ENCODE peak calls at places on chromosomes 3 and 15, in five cellular contexts. C is CD8-positive, alpha-beta memory T cell; Q is tibial nerve; N is right cardiac atrium; U is GM23248. S is an unnamed sample. For H3K9me3, the result is how much of the 10 kb centered on the place peaks cover.

GRCh38 chr3:26932752-26933151 is 310.2 kb downstream of the LRRC3B start:
- DNase-seq in C (no peak), U (no peak), N (no peak), Q (no peak), S (no peak)

GRCh38 chr15:38283010-38283409 is 30.4 kb downstream of the SPRED1 start:
- DNase-seq in U (no peak), C (no peak), Q (no peak), N (no peak), S (no peak)

GRCh38 chr15:59791646-59792208 is 102.6 kb upstream of the BNIP2 start:
- DNase-seq in U (no peak), N (no peak), Q (no peak), C (no peak), S (no peak)

GRCh38 chr3:133896002-133896761 is 500 bp upstream of the RAB6B start:
- DNase-seq in C (no peak), Q (no peak), N (no peak), U (peak), S (no peak)

GRCh38 chr3:13111874-13112520 is 38.8 kb upstream of the IQSEC1 start:
- DNase-seq in C (peak), U (no peak), Q (no peak), N (peak), S (no peak)

GRCh38 chr3:70982274-70982673 is 601.3 kb downstream of the FOXP1 start:
- DNase-seq in C (no peak), Q (no peak), U (peak), N (no peak), S (no peak)

GRCh38 chr3:11060500-11061251 is 68.1 kb downstream of the SLC6A1 start:
- DNase-seq in C (no peak), Q (peak), U (peak), N (peak), S (no peak)

GRCh38 chr3:72829701-72830100 is 18.5 kb downstream of the SHQ1 start:
- DNase-seq in Q (no peak), N (no peak), U (peak), C (no peak), S (no peak)

GRCh38 chr3:183252973-183253363 is at the start of gene B3GNT5:
- DNase-seq in N (peak), Q (no peak), C (no peak), U (no peak), S (no peak)

GRCh38 chr3:38131621-38132369 is 5.1 kb downstream of the ACAA1 start:
- DNase-seq in C (no peak), U (peak), N (peak), Q (no peak), S (no peak)

GRCh38 chr15:83904107-83904720 is 250.3 kb downstream of the ADAMTSL3 start:
- DNase-seq in N (no peak), Q (no peak), C (no peak), U (peak), S (no peak)

GRCh38 chr15:101675796-101676582 is 23.8 kb upstream of the TM2D3 start:
- DNase-seq in Q (no peak), N (no peak), U (peak), C (no peak), S (no peak)

GRCh38 chr15:66071621-66072295 is 181.8 kb downstream of the MEGF11 start:
- DNase-seq in C (no peak), Q (no peak), U (peak), N (no peak), S (no peak)

DNA sequence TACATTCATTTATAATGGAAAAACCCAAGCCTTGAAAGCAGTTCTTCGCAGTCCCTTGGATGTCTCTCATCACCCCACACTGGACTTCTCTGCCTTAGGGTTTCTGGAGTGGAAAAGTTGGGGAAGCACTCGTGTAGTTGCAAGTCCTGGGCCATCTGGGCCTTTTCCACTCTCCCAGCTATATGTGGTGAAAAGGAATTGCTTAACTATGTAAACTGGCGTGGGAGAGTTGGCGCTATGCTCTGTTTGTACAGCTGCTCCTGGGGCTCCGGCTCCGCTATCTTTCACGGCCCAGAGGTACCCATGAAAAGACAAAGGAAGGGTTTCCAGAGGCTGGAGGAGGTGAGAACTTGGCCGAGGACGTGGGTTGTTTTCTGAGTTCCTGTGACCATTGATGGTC is 81.1 kb upstream of the MYZAP start:
- DNase-seq in C (no peak), Q (no peak), N (peak), U (no peak), S (no peak)
- H3K27ac ChIP-seq in C (no peak), Q (no peak), N (no peak), U (no peak), S (no peak)

GRCh38 chr15:34851007-34851406 is 55.7 kb upstream of the ACTC1 start:
- DNase-seq in U (no peak), C (no peak), N (no peak), Q (no peak), S (no peak)

GRCh38 chr15:34855893-34856292 is 60.5 kb upstream of the ACTC1 start:
- DNase-seq in N (no peak), Q (no peak), C (no peak), U (peak), S (no peak)

GRCh38 chr15:34853001-34853758 is 57.8 kb upstream of the ACTC1 start:
- DNase-seq in Q (no peak), N (no peak), U (peak), C (no peak), S (no peak)

GRCh38 chr15:34851751-34852150 is 56.4 kb upstream of the ACTC1 start:
- DNase-seq in U (no peak), N (no peak), Q (no peak), C (no peak), S (no peak)

DNA sequence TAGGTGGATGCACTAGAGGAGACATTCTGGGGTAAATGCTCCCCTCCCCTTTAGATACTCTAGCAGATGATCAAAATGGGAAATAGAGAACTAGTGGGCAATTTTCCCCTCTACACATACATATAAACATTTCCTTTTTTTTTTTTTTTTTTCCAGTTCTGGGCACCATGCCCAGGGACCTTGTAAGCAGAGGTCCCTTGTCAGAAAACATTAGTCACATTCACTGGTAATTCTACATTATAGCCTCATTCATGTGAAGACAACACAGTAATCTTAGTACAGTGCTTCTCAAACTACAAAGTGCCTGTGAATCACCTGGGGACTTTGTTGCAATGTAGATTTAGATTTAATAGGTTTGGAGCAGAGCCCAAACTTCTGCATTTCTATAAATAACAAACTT is 60.0 kb upstream of the ACTC1 start:
- DNase-seq in N (no peak), C (no peak), Q (no peak), U (peak), S (no peak)
- H3K9me3 ChIP-seq in N (under half), C (under half), Q (under half), U (under half), S (under half)

DNA sequence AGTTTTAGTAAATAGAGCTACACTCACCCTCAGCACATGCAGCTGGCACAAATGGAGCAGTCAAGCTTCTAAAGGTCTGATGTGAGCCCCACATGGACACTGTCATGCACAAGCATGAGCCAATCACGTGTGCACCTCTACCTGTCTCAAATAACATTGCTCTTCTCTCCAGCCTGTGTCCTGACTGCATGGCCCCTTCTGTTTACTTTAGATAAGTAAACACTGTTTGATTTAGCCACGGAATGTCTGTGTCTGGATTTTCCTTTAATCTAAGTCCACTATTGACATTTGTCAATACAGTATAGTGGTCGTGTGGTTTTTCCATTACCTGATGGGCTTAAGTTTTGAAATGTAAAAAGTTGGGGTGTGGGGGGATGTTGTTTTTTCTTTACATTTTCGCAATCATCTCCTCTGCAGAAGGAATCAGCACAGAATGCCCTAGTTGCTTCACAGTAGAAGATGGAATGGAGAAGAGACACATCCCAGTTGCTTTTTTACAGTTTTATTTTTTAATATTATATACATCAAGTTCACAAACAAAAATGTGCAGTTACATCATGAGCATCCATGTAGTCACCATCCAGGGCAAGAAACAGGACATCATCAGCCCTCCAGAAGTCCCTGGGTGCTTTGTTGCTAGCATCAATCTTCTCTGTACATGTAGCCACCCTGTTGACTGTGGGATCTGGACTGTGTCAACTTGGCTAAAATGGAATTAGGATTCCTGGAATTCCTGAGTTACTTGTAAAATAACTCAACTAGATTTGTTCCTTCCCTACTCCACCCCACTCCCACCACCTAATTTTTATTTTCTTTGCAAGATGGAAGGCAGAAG is 146.1 kb downstream of the UACA start:
- DNase-seq in N (no peak), U (peak), Q (no peak), C (no peak), S (no peak)
- H3K27ac ChIP-seq in N (no peak), U (no peak), Q (no peak), C (no peak), S (no peak)

GRCh38 chr3:170941551-170941950 is 33.1 kb upstream of the EIF5A2 start:
- DNase-seq in U (no peak), Q (no peak), C (no peak), N (no peak), S (no peak)
- H3K9me3 ChIP-seq in U (under half), Q (under half), C (under half), N (under half), S (under half)

GRCh38 chr15:69093127-69093526 is 67.3 kb upstream of the GLCE start:
- DNase-seq in Q (no peak), C (no peak), N (no peak), U (no peak), S (no peak)

GRCh38 chr15:69094124-69095030 is 66.1 kb upstream of the GLCE start:
- DNase-seq in C (no peak), N (no peak), Q (no peak), U (no peak), S (no peak)

GRCh38 chr15:69092159-69092558 is 68.3 kb upstream of the GLCE start:
- DNase-seq in Q (no peak), N (no peak), U (peak), C (no peak), S (no peak)

GRCh38 chr15:69095280-69095679 is 65.2 kb upstream of the GLCE start:
- DNase-seq in N (peak), U (no peak), C (no peak), Q (no peak), S (no peak)

DNA sequence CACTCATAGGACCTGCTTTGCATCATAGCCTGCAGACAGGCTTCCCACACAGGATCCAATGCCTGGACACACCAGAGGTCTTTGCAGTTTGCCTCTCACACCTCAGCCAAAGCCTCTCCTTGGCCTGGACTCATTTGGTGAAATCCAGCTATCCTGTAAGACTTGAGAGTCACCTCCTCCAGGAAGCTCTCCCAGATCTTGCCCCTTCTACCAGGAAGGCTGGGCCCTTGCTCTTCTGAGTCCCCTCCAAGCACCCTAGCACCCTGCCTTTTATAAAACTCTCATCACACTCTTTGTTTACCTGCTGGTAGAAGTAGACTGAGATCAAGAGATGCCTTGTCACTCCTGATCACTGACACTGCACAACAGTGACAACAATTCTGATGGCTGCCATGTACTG is 66.8 kb upstream of the GLCE start:
- DNase-seq in U (no peak), N (no peak), Q (no peak), C (no peak), S (no peak)
- H3K27ac ChIP-seq in U (no peak), N (no peak), Q (no peak), C (no peak), S (peak)

DNA sequence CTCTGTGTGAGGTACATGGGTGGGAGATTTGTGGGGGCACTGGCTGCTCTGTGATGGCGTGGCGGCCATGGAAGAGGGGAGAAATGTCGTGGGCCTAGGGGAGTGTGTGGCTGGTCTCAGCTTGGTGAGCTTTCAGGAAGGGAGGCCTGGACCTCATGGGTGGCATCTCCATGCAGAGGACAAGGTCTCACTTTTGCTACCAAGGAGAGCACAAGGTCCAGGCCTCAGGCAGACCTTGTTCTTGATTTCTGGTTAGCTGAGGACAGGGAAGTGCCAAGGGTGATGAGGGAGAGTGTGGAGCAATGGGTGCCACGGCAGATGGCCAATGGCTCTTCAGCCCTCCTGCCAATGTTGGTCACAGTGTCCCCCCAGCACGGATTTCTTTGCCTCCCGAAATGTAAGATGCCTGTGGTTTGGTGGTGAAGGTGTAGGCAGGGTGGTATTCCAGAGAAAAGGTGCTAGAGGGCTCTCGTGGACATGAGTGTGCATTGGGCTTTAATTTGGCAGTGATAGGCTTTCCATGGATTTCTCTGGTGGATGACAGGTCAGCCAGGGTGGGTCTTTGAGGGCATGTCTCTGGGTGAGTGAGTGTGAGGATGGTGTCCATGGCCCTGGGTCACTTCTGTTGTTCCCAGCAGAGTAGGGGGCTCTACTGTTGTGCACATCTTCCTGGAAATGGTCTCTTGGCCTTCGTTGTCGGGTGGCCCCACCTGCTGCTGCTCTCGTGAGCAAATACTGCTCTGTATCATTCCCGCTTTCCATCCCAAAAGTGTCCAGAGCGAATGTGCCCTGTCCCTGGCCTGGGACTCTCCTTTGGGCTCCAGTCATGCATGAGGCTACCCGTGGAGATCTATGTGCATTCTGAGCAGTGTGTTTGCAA is 108.0 kb downstream of the SNRPN start:
- DNase-seq in Q (no peak), N (no peak), C (peak), U (no peak), S (no peak)
- H3K9me3 ChIP-seq in Q (half or more), N (half or more), C (half or more), U (under half), S (half or more)

GRCh38 chr15:54212635-54213034 is 234.4 kb downstream of the UNC13C start:
- DNase-seq in C (no peak), N (no peak), Q (no peak), U (no peak), S (no peak)
- H3K27ac ChIP-seq in C (no peak), N (no peak), Q (no peak), U (no peak), S (no peak)

S was measured in esophagus squamous epithelium.